ENCODE peak calls at places on chromosomes 7 and 10, in seven cellular contexts. S, U, H, Z, K, J and X are unnamed samples.

GRCh38 chr7:22572937-22573336 is 72.9 kb upstream of the STEAP1B start:
- DNase-seq in H (peak; percentile 45), Z (no peak), K (no peak), S (no peak), U (no peak), J (peak; percentile 66), X (no peak)

GRCh38 chr7:156073366-156074052 is 261.2 kb upstream of the SHH start:
- DNase-seq in U (no peak), H (no peak), S (no peak), J (no peak), Z (no peak), K (no peak), X (no peak)

GRCh38 chr7:6226194-6226799 is 46.1 kb downstream of the CYTH3 start:
- DNase-seq in H (peak; percentile 71), S (no peak), J (peak; percentile 83), U (no peak), K (no peak), Z (no peak), X (no peak)

GRCh38 chr10:131577178-131577555 is 265.6 kb upstream of the TCERG1L start:
- DNase-seq in J (no peak), K (no peak), U (peak; percentile 2), H (no peak), Z (no peak), S (no peak), X (no peak)

GRCh38 chr7:40647719-40648118 is 512.9 kb downstream of the SUGCT start:
- DNase-seq in U (no peak), Z (no peak), S (no peak), J (no peak), H (no peak), K (no peak), X (no peak)

GRCh38 chr10:22803201-22803895 is 89.0 kb upstream of the PIP4K2A start:
- DNase-seq in Z (no peak), K (no peak), U (no peak), H (peak; percentile 57), J (peak; percentile 69), S (no peak), X (no peak)

GRCh38 chr7:116500071-116500853 is 724 bp downstream of the CAV2 start:
- DNase-seq in U (peak; percentile 29), J (peak; percentile 45), H (no peak), K (no peak), S (peak; percentile 16), Z (no peak), X (no peak)

GRCh38 chr10:46304671-46305429 is 18.1 kb downstream of the ANTXRL start:
- DNase-seq in J (no peak), K (no peak), Z (no peak), S (no peak), H (no peak), U (no peak), X (no peak)

GRCh38 chr7:119271147-119271779 is 1001.7 kb upstream of the KCND2 start:
- DNase-seq in S (no peak), K (no peak), J (no peak), Z (no peak), U (no peak), H (no peak), X (no peak)

GRCh38 chr10:13218878-13219277 is 15.3 kb downstream of the UCMA start:
- DNase-seq in U (no peak), Z (no peak), K (no peak), S (no peak), H (no peak), J (no peak), X (no peak)

GRCh38 chr10:114375082-114375481 is 29.2 kb downstream of the AFAP1L2 start:
- DNase-seq in H (no peak), S (no peak), K (no peak), U (no peak), J (no peak), Z (no peak), X (no peak)

GRCh38 chr10:112585052-112585451 is 138.0 kb downstream of the VTI1A start:
- DNase-seq in U (peak; percentile 29), K (no peak), Z (no peak), H (peak; percentile 40), J (peak; percentile 42), S (peak; percentile 34), X (no peak)

GRCh38 chr10:72719941-72720592 is 28.1 kb downstream of the MCU start:
- DNase-seq in J (no peak), S (no peak), U (no peak), H (peak; percentile 13), Z (no peak), K (no peak), X (no peak)

GRCh38 chr7:11343818-11344413 is 370.2 kb downstream of the PHF14 start:
- DNase-seq in U (no peak), K (peak; percentile 49), S (no peak), J (peak; percentile 41), H (peak; percentile 7), Z (peak; percentile 31), X (no peak)

GRCh38 chr7:94440460-94441039 is 45.9 kb downstream of the COL1A2 start:
- DNase-seq in H (no peak), Z (no peak), K (no peak), J (peak; percentile 17), U (no peak), S (no peak), X (no peak)

GRCh38 chr7:35889870-35890269 is 89.0 kb downstream of the SEPTIN7 start:
- DNase-seq in K (no peak), Z (no peak), U (no peak), S (no peak), J (no peak), H (no peak), X (no peak)

GRCh38 chr10:22086730-22087364 is 83.3 kb upstream of the DNAJC1 start:
- DNase-seq in Z (no peak), K (no peak), H (peak; percentile 75), S (peak; percentile 89), J (peak; percentile 87), U (peak; percentile 84), X (peak; percentile 54)

GRCh38 chr10:110209399-110209925 is 2.1 kb downstream of the MXI1 start:
- DNase-seq in K (peak; percentile 74), S (peak; percentile 86), U (no peak), J (peak; percentile 55), Z (no peak), H (peak; percentile 71), X (peak; percentile 56)

GRCh38 chr7:130273863-130274262 is 7.2 kb downstream of the CPA2 start:
- DNase-seq in H (peak; percentile 71), U (no peak), K (no peak), S (no peak), Z (no peak), J (peak; percentile 87), X (peak; percentile 47)

GRCh38 chr10:2981361-2981801 is 86.0 kb upstream of the PFKP start:
- DNase-seq in J (no peak), U (no peak), Z (no peak), S (no peak), H (no peak), K (no peak), X (no peak)

GRCh38 chr7:100489121-100489520 is 5.4 kb downstream of the NYAP1 start:
- DNase-seq in Z (no peak), K (no peak), J (no peak), S (no peak), H (no peak), U (no peak), X (no peak)

GRCh38 chr7:158748335-158748734 is 43.7 kb upstream of the NCAPG2 start:
- DNase-seq in S (no peak), H (no peak), J (no peak), U (no peak), K (no peak), Z (no peak), X (no peak)

GRCh38 chr10:9018161-9018843 is 963.8 kb downstream of the GATA3 start:
- DNase-seq in H (no peak), S (no peak), U (no peak), K (no peak), J (no peak), Z (no peak), X (no peak)
- H3K4me3 ChIP-seq in H (no peak overlapping the region), S (no peak overlapping the region), U (no peak overlapping the region), K (no peak overlapping the region), J (no peak overlapping the region), Z (no peak overlapping the region), X (no peak overlapping the region)

GRCh38 chr7:107661865-107662379 is 1.3 kb downstream of the SLC26A4 start:
- DNase-seq in U (no peak), K (no peak), S (no peak), J (no peak), Z (no peak), H (no peak), X (no peak)
- H3K4me3 ChIP-seq in U (peak overlapping the region; percentile 48), K (no peak overlapping the region), S (peak overlapping the region; percentile 31), J (peak overlapping the region; percentile 42), Z (peak overlapping the region; percentile 39), H (peak overlapping the region; percentile 55), X (peak overlapping the region; percentile 52)

GRCh38 chr10:43671659-43672555 is 23.2 kb upstream of the ZNF32 start:
- DNase-seq in S (peak; percentile 45), Z (peak; percentile 74), U (peak; percentile 60), K (peak; percentile 67), H (peak; percentile 58), J (peak; percentile 75), X (no peak)
- H3K4me3 ChIP-seq in S (no peak overlapping the region), Z (no peak overlapping the region), U (no peak overlapping the region), K (no peak overlapping the region), H (no peak overlapping the region), J (no peak overlapping the region), X (no peak overlapping the region)

GRCh38 chr7:151188252-151188542 is 1.1 kb upstream of the ASB10 start:
- DNase-seq in U (no peak), J (no peak), Z (no peak), K (no peak), H (no peak), S (no peak), X (no peak)

GRCh38 chr7:151187409-151188251 is 580 bp upstream of the ASB10 start:
- DNase-seq in U (no peak), S (no peak), H (no peak), K (no peak), Z (no peak), J (no peak), X (no peak)

GRCh38 chr7:151189038-151189437 is 2.0 kb upstream of the ASB10 start:
- DNase-seq in S (no peak), H (no peak), J (no peak), Z (no peak), U (no peak), K (no peak), X (no peak)

GRCh38 chr7:151186640-151187408 is at the start of gene ASB10:
- DNase-seq in S (no peak), K (no peak), J (no peak), H (no peak), Z (no peak), U (no peak), X (no peak)

DNA sequence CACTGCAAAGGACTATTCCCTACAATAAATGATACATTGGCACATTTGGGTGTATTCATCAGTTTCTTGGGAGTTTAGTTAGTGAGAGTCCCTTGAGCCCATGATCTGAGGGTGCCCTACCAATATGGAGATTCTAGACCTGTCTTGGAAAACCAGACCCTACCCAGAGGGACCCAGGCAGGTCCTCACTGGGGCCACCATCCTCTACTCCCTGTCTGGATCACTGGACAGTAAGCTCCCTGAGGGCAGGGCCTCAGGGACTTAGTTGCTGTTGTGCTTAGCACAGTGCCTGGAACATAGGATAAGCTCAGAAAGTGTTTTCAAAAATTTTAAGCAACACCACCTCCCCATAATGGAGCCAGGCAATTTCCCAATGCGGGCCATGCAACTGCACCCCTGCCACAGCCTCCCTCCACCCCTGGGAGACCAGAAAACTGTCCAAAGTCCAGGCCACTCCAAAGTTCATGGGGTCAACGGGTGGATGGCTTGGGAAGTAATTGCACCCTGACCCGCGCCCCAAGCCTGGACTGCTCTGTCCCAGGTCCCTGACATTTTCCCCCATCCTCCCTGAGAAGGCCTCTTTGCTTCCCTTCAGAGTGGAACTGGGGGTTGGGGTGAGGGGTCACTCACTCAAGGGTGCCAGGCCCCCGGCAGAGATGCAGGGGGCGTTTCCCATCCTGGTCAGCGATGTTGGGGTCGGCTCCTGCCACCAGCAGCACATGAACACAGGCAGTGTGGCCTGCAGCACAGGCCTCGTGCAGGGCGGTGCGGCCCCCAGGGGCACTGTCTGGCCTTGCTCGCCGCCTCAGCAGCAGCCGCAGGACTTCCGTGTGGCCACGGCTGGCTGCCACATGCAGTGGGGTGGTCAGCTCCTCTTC is 1.0 kb downstream of the ASB10 start:
- DNase-seq in Z (no peak), J (no peak), H (no peak), K (no peak), U (no peak), S (no peak), X (no peak)
- H3K4me3 ChIP-seq in Z (no peak overlapping the region), J (no peak overlapping the region), H (no peak overlapping the region), K (no peak overlapping the region), U (no peak overlapping the region), S (no peak overlapping the region), X (no peak overlapping the region)